ENCODE peak calls at places on chromosomes 6 and 20, in four cellular contexts. G is adrenal gland, H is T-helper 2 cell, N is chondrocyte. T is an unnamed sample.

GRCh38 chr20:6575912-6576391 is 191.5 kb upstream of the BMP2 start:
- DNase-seq in N (no peak), G (no peak), H (no peak), T (no peak)

GRCh38 chr6:11058406-11058805 is 14.3 kb upstream of the ELOVL2 start:
- DNase-seq in H (no peak), N (no peak), G (no peak), T (no peak)

GRCh38 chr6:32195902-32196681 is 3.6 kb upstream of the GPSM3 start:
- DNase-seq in G (peak), N (no peak), H (peak), T (peak)

GRCh38 chr20:25012616-25013189 is 20.2 kb upstream of the APMAP start:
- DNase-seq in G (no peak), N (no peak), H (no peak), T (no peak)

GRCh38 chr6:4577406-4577805 is 198.8 kb upstream of the CDYL start:
- DNase-seq in G (no peak), N (no peak), H (no peak), T (no peak)

GRCh38 chr6:6004147-6004995 is 2.4 kb downstream of the NRN1 start:
- DNase-seq in G (no peak), H (no peak), N (no peak), T (no peak)

GRCh38 chr6:142879076-142879475 is 65.9 kb downstream of the HIVEP2 start:
- DNase-seq in N (no peak), H (no peak), G (no peak), T (no peak)

GRCh38 chr6:71509142-71509541 is 220.5 kb downstream of the OGFRL1 start:
- DNase-seq in N (no peak), G (no peak), H (no peak), T (no peak)